ENCODE peak calls at places on chromosomes 1 and 21, in eight cellular contexts. Y is naive thymus-derived CD4-positive, alpha-beta T cell; W is AG08396; L is amniotic stem cell; B is progenitor cell of endocrine pancreas; P is mesenchymal stem cell; O is T follicular helper cell; X is BE2C. N is an unnamed sample.

GRCh38 chr1:119083479-119083878 is 57.0 kb downstream of the WARS2 start:
- DNase-seq in Y (no peak), W (no peak), L (no peak), B (no peak), P (no peak), O (no peak), X (no peak), N (no peak)

GRCh38 chr1:173448945-173449344 is 28.2 kb upstream of the PRDX6 start:
- DNase-seq in Y (no peak), W (no peak), L (no peak), B (no peak), P (no peak), O (no peak), X (no peak), N (no peak)

GRCh38 chr21:35438643-35439404 is 389.7 kb upstream of the RUNX1 start:
- DNase-seq in Y (peak; percentile 9), W (no peak), L (no peak), B (no peak), P (no peak), O (no peak), X (no peak), N (peak; percentile 16)

GRCh38 chr1:244413736-244414135 is 38.0 kb downstream of the ADSS2 start:
- DNase-seq in Y (no peak), W (no peak), L (no peak), B (no peak), P (no peak), O (no peak), X (no peak), N (no peak)

GRCh38 chr1:29698033-29698432 is 461.7 kb downstream of the PTPRU start:
- DNase-seq in Y (no peak), W (peak; percentile 86), L (peak; percentile 50), B (peak; percentile 34), P (peak; percentile 60), O (no peak), X (peak; percentile 65), N (peak; percentile 52)

GRCh38 chr1:41418868-41419583 is 57.8 kb downstream of the FOXO6 start:
- DNase-seq in Y (no peak), W (peak; percentile 94), L (peak; percentile 75), B (no peak), P (peak; percentile 73), O (no peak), X (peak; percentile 22), N (peak; percentile 70)

GRCh38 chr1:67572594-67573221 is 112.3 kb upstream of the GADD45A start:
- DNase-seq in Y (no peak), W (no peak), L (no peak), B (no peak), P (no peak), O (no peak), X (no peak), N (no peak)

GRCh38 chr1:18079941-18080340 is 27.7 kb upstream of the IGSF21 start:
- DNase-seq in Y (no peak), W (no peak), L (no peak), B (no peak), P (no peak), O (no peak), X (no peak), N (no peak)

GRCh38 chr1:27368872-27369703 is 2.3 kb upstream of the MAP3K6 start:
- DNase-seq in Y (no peak), W (no peak), L (no peak), B (no peak), P (peak; percentile 55), O (no peak), X (no peak), N (peak; percentile 25)

GRCh38 chr1:99650021-99650420 is 4.1 kb downstream of the PALMD start:
- DNase-seq in Y (no peak), W (no peak), L (no peak), B (no peak), P (no peak), O (no peak), X (no peak), N (no peak)

GRCh38 chr1:224300346-224300745 is 29.6 kb downstream of the NVL start:
- DNase-seq in Y (no peak), W (peak; percentile 70), L (peak; percentile 30), B (no peak), P (peak; percentile 77), O (no peak), X (no peak), N (peak; percentile 83)

GRCh38 chr1:33007190-33008050 is 29.3 kb downstream of the AK2 start:
- DNase-seq in Y (no peak), W (peak; percentile 89), L (peak; percentile 93), B (no peak), P (peak; percentile 88), O (no peak), X (peak; percentile 17), N (peak; percentile 93)

GRCh38 chr1:161089251-161089924 is at the start of gene NECTIN4:
- DNase-seq in Y (no peak), W (no peak), L (no peak), B (no peak), P (no peak), O (no peak), X (no peak), N (no peak)

GRCh38 chr1:204213668-204214662 is at the start of gene GOLT1A:
- DNase-seq in Y (peak; percentile 51), W (peak; percentile 66), L (peak; percentile 71), B (peak; percentile 68), P (peak; percentile 71), O (no peak), X (peak; percentile 75), N (peak; percentile 84)

GRCh38 chr1:66271216-66271903 is 262.6 kb upstream of the SGIP1 start:
- DNase-seq in Y (peak; percentile 44), W (peak; percentile 78), L (peak; percentile 97), B (no peak), P (peak; percentile 98), O (peak; percentile 32), X (peak; percentile 61), N (peak; percentile 100)

GRCh38 chr1:163069142-163069541 is at the start of gene RGS4:
- DNase-seq in Y (no peak), W (peak; percentile 84), L (peak; percentile 97), B (peak; percentile 15), P (peak; percentile 94), O (no peak), X (peak; percentile 90), N (peak; percentile 96)

GRCh38 chr21:17829472-17829871 is 10.3 kb upstream of the C21orf91 start:
- DNase-seq in Y (no peak), W (peak; percentile 49), L (no peak), B (no peak), P (no peak), O (no peak), X (no peak), N (peak; percentile 7)

GRCh38 chr1:1345384-1345783 is 3.8 kb downstream of the DVL1 start:
- DNase-seq in Y (no peak), W (no peak), L (no peak), B (no peak), P (no peak), O (no peak), X (no peak), N (no peak)

GRCh38 chr1:200090252-200091159 is 63.0 kb downstream of the NR5A2 start:
- DNase-seq in Y (no peak), W (no peak), L (no peak), B (no peak), P (peak; percentile 8), O (no peak), X (no peak), N (no peak)

GRCh38 chr1:59814180-59814900 is 409 bp upstream of the HOOK1 start:
- DNase-seq in Y (peak; percentile 91), W (peak; percentile 19), L (no peak), B (peak; percentile 90), P (no peak), O (peak; percentile 86), X (peak; percentile 68), N (peak; percentile 5)

GRCh38 chr21:43352568-43353281 is 74.2 kb downstream of the SIK1 start:
- DNase-seq in Y (no peak), W (peak; percentile 50), L (no peak), B (no peak), P (no peak), O (no peak), X (peak; percentile 34), N (peak; percentile 55)

GRCh38 chr1:177053648-177054047 is 110.9 kb downstream of the ASTN1 start:
- DNase-seq in Y (no peak), W (no peak), L (no peak), B (no peak), P (no peak), O (no peak), X (no peak), N (no peak)

GRCh38 chr1:220926146-220926545 is 46.9 kb downstream of the HLX start:
- DNase-seq in Y (no peak), W (no peak), L (no peak), B (no peak), P (peak; percentile 58), O (no peak), X (no peak), N (peak; percentile 31)

GRCh38 chr1:168676029-168676812 is 52.8 kb downstream of the DPT start:
- DNase-seq in Y (no peak), W (no peak), L (no peak), B (no peak), P (no peak), O (no peak), X (no peak), N (no peak)

GRCh38 chr1:68234094-68234493 is 1.8 kb upstream of the WLS start:
- DNase-seq in Y (no peak), W (no peak), L (no peak), B (no peak), P (no peak), O (no peak), X (no peak), N (no peak)

GRCh38 chr1:167116174-167116573 is 22.3 kb downstream of the STYXL2 start:
- DNase-seq in Y (no peak), W (no peak), L (no peak), B (no peak), P (no peak), O (no peak), X (no peak), N (no peak)